ENCODE peak calls at places on chromosomes 4 and X, in six cellular contexts. Y is thoracic aorta; G is activated gamma-delta T cell treated with anti-CD3 and anti-CD28 coated beads, Interleukin-2, amount 50 U/mL, for 16 hours; F is K562; D is Right ventricle myocardium superior; M is sigmoid colon. K is an unnamed sample.

GRCh38 chr4:153038493-153039311 is 102.6 kb downstream of the FHDC1 start:
- DNase-seq in G (no peak), M (no peak), F (no peak), D (no peak), Y (no peak), K (no peak)

GRCh38 chr4:177557416-177557815 is 115.2 kb upstream of the AGA start:
- DNase-seq in D (no peak), F (no peak), Y (no peak), G (no peak), M (no peak), K (no peak)

GRCh38 chr4:57435300-57435699 is 325.1 kb upstream of the IGFBP7 start:
- DNase-seq in Y (no peak), M (no peak), G (no peak), D (no peak), F (no peak), K (no peak)

GRCh38 chrX:150704030-150704613 is 10.9 kb downstream of the MTMR1 start:
- DNase-seq in Y (no peak), G (no peak), M (no peak), F (no peak), D (no peak), K (no peak)

GRCh38 chr4:150297861-150298474 is 219.7 kb downstream of the DCLK2 start:
- DNase-seq in Y (no peak), M (peak), F (peak), D (no peak), G (no peak), K (no peak)

GRCh38 chr4:79445371-79445781 is 37.3 kb upstream of the GK2 start:
- DNase-seq in M (no peak), D (no peak), Y (no peak), F (no peak), G (no peak), K (no peak)

GRCh38 chr4:38368612-38369011 is 295.4 kb upstream of the KLF3 start:
- DNase-seq in M (no peak), G (no peak), D (no peak), Y (no peak), F (no peak), K (no peak)

GRCh38 chr4:3011456-3012220 is 48.3 kb downstream of the GRK4 start:
- DNase-seq in G (no peak), F (no peak), D (no peak), Y (no peak), M (no peak), K (no peak)

GRCh38 chr4:118288097-118288496 is 64.7 kb downstream of the PRSS12 start:
- DNase-seq in G (no peak), M (no peak), F (no peak), D (no peak), Y (no peak), K (no peak)

GRCh38 chr4:162408309-162408708 is 244.5 kb upstream of the FSTL5 start:
- DNase-seq in M (no peak), Y (no peak), F (no peak), G (no peak), D (peak), K (peak)

GRCh38 chr4:159747983-159748382 is 645.1 kb downstream of the RAPGEF2 start:
- DNase-seq in Y (no peak), M (no peak), D (no peak), G (no peak), F (no peak), K (no peak)

GRCh38 chr4:4524364-4524763 is 17.5 kb downstream of the STX18 start:
- DNase-seq in G (peak), F (no peak), Y (no peak), D (no peak), M (no peak), K (no peak)

K was measured in right lobe of liver.